ENCODE peak calls at places on chromosomes 13 and 19, in five cellular contexts. S is A549, O is GM12878, W is HepG2, T is K562. X is an unnamed sample.

GRCh38 chr13:109862627-109863026 is 76.2 kb upstream of the IRS2 start:
- DNase-seq in S (no peak), O (no peak), W (no peak), T (no peak), X (no peak)

GRCh38 chr13:26881154-26881553 is 120.6 kb upstream of the GPR12 start:
- DNase-seq in S (no peak), O (no peak), W (no peak), T (no peak), X (no peak)

GRCh38 chr19:54458648-54459281 is 4.8 kb downstream of the LENG9 start:
- DNase-seq in S (no peak), O (no peak), W (no peak), T (no peak), X (no peak)

GRCh38 chr19:43997631-43998290 is 5.0 kb upstream of the ZNF230 start:
- DNase-seq in S (no peak), O (no peak), W (no peak), T (peak), X (peak)

GRCh38 chr13:97446448-97446847 is 12.5 kb downstream of the RAP2A start:
- DNase-seq in S (no peak), O (no peak), W (no peak), T (no peak), X (no peak)

GRCh38 chr13:23741879-23742510 is 147.2 kb downstream of the MIPEP start:
- DNase-seq in S (peak), O (no peak), W (no peak), T (peak), X (peak)

GRCh38 chr13:31048521-31048920 is 113.2 kb downstream of the HSPH1 start:
- DNase-seq in S (no peak), O (no peak), W (no peak), T (no peak), X (peak)

GRCh38 chr13:98293103-98293502 is 116.0 kb upstream of the RNF113B start:
- DNase-seq in S (no peak), O (no peak), W (peak), T (no peak), X (no peak)

GRCh38 chr19:54674021-54674617 is 11.3 kb downstream of the LILRB4 start:
- DNase-seq in S (peak), O (no peak), W (peak), T (peak), X (peak)

GRCh38 chr13:48806522-48806921 is 152.8 kb downstream of the CYSLTR2 start:
- DNase-seq in S (no peak), O (no peak), W (no peak), T (no peak), X (no peak)

GRCh38 chr13:90997951-90998350 is 349.5 kb upstream of the MIR17HG start:
- DNase-seq in S (no peak), O (no peak), W (no peak), T (no peak), X (no peak)

GRCh38 chr19:34181111-34181864 is 9.0 kb downstream of the LSM14A start:
- DNase-seq in S (no peak), O (no peak), W (no peak), T (no peak), X (no peak)

GRCh38 chr13:41488124-41488523 is 30.8 kb downstream of the RGCC start:
- DNase-seq in S (no peak), O (no peak), W (no peak), T (no peak), X (no peak)

GRCh38 chr13:52455677-52456041 is 381 bp downstream of the CKAP2 start:
- DNase-seq in S (peak), O (no peak), W (peak), T (peak), X (peak)

GRCh38 chr13:103140001-103140671 is 73.9 kb upstream of the SLC10A2 start:
- DNase-seq in S (peak), O (peak), W (peak), T (peak), X (peak)

GRCh38 chr19:57437931-57438330 is 2.8 kb downstream of the ZNF749 start:
- DNase-seq in S (no peak), O (no peak), W (no peak), T (no peak), X (no peak)

GRCh38 chr13:112013665-112014064 is 53.3 kb upstream of the SOX1 start:
- DNase-seq in S (no peak), O (no peak), W (no peak), T (no peak), X (no peak)

GRCh38 chr19:20359933-20360720 is 193.1 kb downstream of the ZNF486 start:
- DNase-seq in S (no peak), O (no peak), W (no peak), T (no peak), X (peak)

GRCh38 chr13:33224191-33224590 is 61.4 kb downstream of the STARD13 start:
- DNase-seq in S (no peak), O (no peak), W (no peak), T (no peak), X (no peak)

GRCh38 chr19:12792048-12792852 is 964 bp downstream of the JUNB start:
- DNase-seq in S (no peak), O (no peak), W (peak), T (peak), X (peak)

GRCh38 chr13:21528616-21529015 is 69.5 kb upstream of the ZDHHC20 start:
- DNase-seq in S (no peak), O (no peak), W (no peak), T (no peak), X (no peak)

GRCh38 chr13:34416833-34417425 is 525.1 kb upstream of the NBEA start:
- DNase-seq in S (no peak), O (no peak), W (no peak), T (no peak), X (peak)

GRCh38 chr13:42228527-42228926 is 43.4 kb upstream of the AKAP11 start:
- DNase-seq in S (no peak), O (no peak), W (no peak), T (no peak), X (no peak)

GRCh38 chr13:79398915-79399314 is 7.1 kb downstream of the RBM26 start:
- DNase-seq in S (no peak), O (no peak), W (no peak), T (no peak), X (no peak)

GRCh38 chr13:25469179-25469545 is 97.4 kb downstream of the ATP8A2 start:
- DNase-seq in S (no peak), O (no peak), W (no peak), T (no peak), X (peak)
- H3K4me3 ChIP-seq in S (peak), O (no peak), W (no peak), T (no peak), X (peak)

DNA sequence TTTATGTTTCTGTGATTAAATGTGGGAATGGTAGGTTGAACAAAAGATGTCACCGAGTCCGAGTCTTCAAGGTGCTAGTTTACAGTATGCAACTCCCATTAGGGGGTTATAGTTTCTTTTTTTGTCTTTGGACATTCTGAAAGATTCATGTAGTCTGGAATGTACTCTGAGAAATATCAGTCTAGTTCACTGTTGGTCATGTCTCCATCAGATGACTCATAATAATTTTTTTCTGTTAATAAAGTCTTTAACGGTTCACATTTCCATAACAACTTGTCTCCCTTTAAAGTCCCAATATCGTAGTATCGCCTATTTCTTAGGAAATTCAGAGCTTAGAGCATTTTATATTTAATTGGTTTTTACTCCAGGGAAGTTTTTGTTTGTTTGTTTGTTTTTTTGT is 13.5 kb upstream of the ESD start:
- DNase-seq in S (no peak), O (no peak), W (no peak), T (no peak), X (no peak)
- TF ChIP-seq REST in S (no peak), O (no peak), W (no peak), T (no peak), X (no peak)

GRCh38 chr19:11458236-11458900 is 22.5 kb downstream of the ELAVL3 start:
- DNase-seq in S (no peak), O (no peak), W (no peak), T (peak), X (no peak)

GRCh38 chr19:11457831-11458230 is 22.4 kb downstream of the PRKCSH start:
- DNase-seq in S (no peak), O (no peak), W (no peak), T (no peak), X (no peak)

GRCh38 chr19:11456659-11457058 is 21.2 kb downstream of the PRKCSH start:
- DNase-seq in S (no peak), O (no peak), W (no peak), T (no peak), X (no peak)

GRCh38 chr19:11460207-11460606 is 20.6 kb downstream of the ELAVL3 start:
- DNase-seq in S (no peak), O (no peak), W (no peak), T (peak), X (no peak)

DNA sequence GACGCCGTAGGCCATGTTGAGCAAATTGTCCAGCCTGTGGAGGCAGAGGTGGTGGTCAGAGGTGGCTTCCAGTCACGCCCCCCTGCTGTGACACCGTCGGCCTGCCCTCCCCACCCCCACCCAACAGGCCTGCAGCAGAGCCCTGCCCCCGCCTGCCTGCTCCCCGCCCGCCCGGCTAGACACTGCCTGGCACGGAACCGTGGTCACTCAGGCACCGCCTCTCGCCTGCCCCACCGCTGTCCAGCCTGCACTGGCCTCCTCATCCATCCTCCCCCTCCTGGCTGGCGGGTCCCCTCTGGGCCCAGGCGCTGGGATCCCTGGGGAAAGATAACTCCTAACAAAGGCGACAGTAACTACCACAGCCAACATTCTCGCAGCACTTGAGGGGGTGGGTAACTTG is 21.7 kb downstream of the PRKCSH start:
- DNase-seq in S (no peak), O (no peak), W (no peak), T (peak), X (no peak)
- TF ChIP-seq JUNB in S (no peak), O (no peak), W (no peak), T (no peak), X (no peak)

GRCh38 chr13:59747529-59747928 is 416.2 kb downstream of the DIAPH3 start:
- DNase-seq in S (no peak), O (no peak), W (peak), T (peak), X (peak)

GRCh38 chr13:59755647-59756290 is 408.0 kb downstream of the DIAPH3 start:
- DNase-seq in S (no peak), O (no peak), W (no peak), T (no peak), X (no peak)

GRCh38 chr13:59746291-59746962 is 417.3 kb downstream of the DIAPH3 start:
- DNase-seq in S (no peak), O (no peak), W (no peak), T (no peak), X (no peak)

GRCh38 chr13:59754411-59754810 is 409.3 kb downstream of the DIAPH3 start:
- DNase-seq in S (no peak), O (no peak), W (no peak), T (no peak), X (no peak)

GRCh38 chr13:59750860-59751259 is 412.9 kb downstream of the DIAPH3 start:
- DNase-seq in S (no peak), O (no peak), W (no peak), T (no peak), X (peak)
- H3K4me3 ChIP-seq in S (no peak), O (no peak), W (no peak), T (no peak), X (peak)

DNA sequence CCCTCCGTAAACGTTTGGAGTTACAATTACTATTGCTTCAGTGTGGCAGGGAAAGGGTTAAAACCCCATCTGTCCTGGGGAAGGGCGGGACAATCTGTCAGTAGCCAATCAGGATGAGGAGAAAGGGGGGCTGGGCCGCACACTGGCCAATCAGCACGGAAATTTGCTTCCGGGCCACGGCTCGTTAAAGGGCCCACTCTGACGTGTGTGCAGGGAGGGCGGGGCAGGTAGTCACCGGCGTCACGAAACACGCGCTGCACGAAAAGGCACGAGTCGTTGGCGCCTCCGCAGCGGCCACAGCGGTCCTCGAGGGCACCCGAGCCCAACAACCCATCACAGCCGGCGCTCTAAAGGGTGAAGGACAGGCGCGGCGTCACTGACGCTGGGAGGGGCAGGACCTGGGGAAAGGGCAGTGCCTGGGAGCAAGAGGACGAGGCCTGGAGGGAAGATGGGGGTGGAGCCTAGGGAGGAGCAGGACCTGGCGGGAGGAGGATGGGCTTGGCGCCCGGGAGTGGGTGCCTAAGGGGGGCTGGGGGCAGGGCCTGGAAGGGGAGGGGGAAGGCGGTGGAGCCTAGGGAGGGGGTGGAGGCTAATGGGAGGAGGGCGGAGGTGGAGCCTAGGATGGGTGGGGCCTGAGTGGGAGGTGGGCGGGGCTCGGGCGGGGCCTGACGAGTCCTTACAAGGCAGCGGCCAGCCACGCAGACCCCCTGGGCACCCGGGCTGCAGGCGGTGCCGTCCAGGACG is 4.9 kb downstream of the ADAMTSL5 start:
- DNase-seq in S (peak), O (peak), W (peak), T (peak), X (peak)
- TF ChIP-seq REST in S (no peak), O (no peak), W (no peak), T (no peak), X (no peak)

GRCh38 chr19:45922281-45922680 is 7.7 kb upstream of the NANOS2 start:
- DNase-seq in S (peak), O (no peak), W (peak), T (peak), X (peak)

GRCh38 chr19:45920458-45920857 is 5.9 kb upstream of the NANOS2 start:
- DNase-seq in S (no peak), O (no peak), W (no peak), T (no peak), X (no peak)

GRCh38 chr19:45919678-45920077 is 5.1 kb upstream of the NANOS2 start:
- DNase-seq in S (no peak), O (no peak), W (no peak), T (no peak), X (peak)

GRCh38 chr19:45917421-45918091 is 3.0 kb upstream of the NANOS2 start:
- DNase-seq in S (no peak), O (no peak), W (no peak), T (no peak), X (no peak)

GRCh38 chr19:45918721-45919120 is 4.1 kb upstream of the NANOS2 start:
- DNase-seq in S (no peak), O (no peak), W (no peak), T (no peak), X (no peak)
- TF ChIP-seq JUNB in S (no peak), O (no peak), W (no peak), T (no peak), X (no peak)

GRCh38 chr19:51799311-51799997 is 4.5 kb downstream of the FPR3 start:
- DNase-seq in S (no peak), O (no peak), W (peak), T (peak), X (no peak)

GRCh38 chr19:51799998-51800848 is 5.3 kb downstream of the FPR3 start:
- DNase-seq in S (no peak), O (no peak), W (peak), T (peak), X (no peak)

GRCh38 chr19:51796195-51796679 is 1.3 kb downstream of the FPR3 start:
- DNase-seq in S (no peak), O (no peak), W (no peak), T (peak), X (no peak)

GRCh38 chr19:51798958-51799310 is 4.0 kb downstream of the FPR3 start:
- DNase-seq in S (no peak), O (no peak), W (no peak), T (no peak), X (no peak)

GRCh38 chr19:51798127-51798526 is 3.2 kb downstream of the FPR3 start:
- DNase-seq in S (no peak), O (no peak), W (no peak), T (no peak), X (no peak)
- H3K4me3 ChIP-seq in S (no peak), O (no peak), W (no peak), T (no peak), X (no peak)

GRCh38 chr19:889662-890295 is 3.2 kb downstream of the MED16 start:
- DNase-seq in S (no peak), O (no peak), W (no peak), T (no peak), X (no peak)
- TF ChIP-seq REST in S (no peak), O (no peak), W (no peak), T (no peak), X (no peak)

GRCh38 chr13:89324582-89324981 is 1653.4 kb downstream of the SLITRK5 start:
- DNase-seq in S (no peak), O (no peak), W (no peak), T (no peak), X (peak)
- TF ChIP-seq JUNB in S (no peak), O (no peak), W (no peak), T (no peak), X (no peak)

DNA sequence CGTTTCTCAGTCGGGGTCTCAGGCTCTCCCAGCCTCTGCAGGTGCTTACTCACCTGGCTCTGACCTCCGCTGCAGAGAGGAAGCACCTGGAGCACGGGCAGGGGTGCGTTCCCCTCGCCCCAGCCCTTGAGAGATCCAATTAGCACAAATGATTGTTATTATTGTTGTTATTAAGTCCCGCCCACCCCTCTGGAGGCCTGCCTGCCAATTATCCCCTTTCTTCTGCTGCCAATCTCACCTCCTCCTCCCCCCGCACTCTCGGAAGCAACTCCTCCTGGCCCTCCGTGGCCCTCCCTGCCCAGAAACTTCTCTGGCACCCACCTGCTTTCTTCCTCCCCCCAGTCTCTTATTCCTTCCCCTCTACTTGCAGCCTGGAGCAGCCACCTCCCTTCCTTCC is 8.8 kb downstream of the ZNF787 start:
- DNase-seq in S (no peak), O (no peak), W (no peak), T (no peak), X (no peak)
- H3K4me3 ChIP-seq in S (no peak), O (peak), W (no peak), T (no peak), X (no peak)